ENCODE peak calls at places on chromosomes 3 and 15, in ten cellular contexts. V is AG10803, B is sigmoid colon, R is AG04449, F is WTC11, G is fibroblast of mammary gland, T is uterus, C is foreskin fibroblast, P is kidney epithelial cell, Y is stomach. M is an unnamed sample.
A peak's percentile ranks its signal among the peaks of the same experiment; 100 is the strongest.

GRCh38 chr3:64457811-64458210 is 230.0 kb downstream of the ADAMTS9 start:
- DNase-seq in V (no peak), B (no peak), R (no peak), F (no peak), G (no peak), T (no peak), C (no peak), P (no peak), Y (no peak), M (no peak)

GRCh38 chr3:39096775-39097174 is 10.7 kb downstream of the GORASP1 start:
- DNase-seq in V (peak; percentile 46), B (no peak), R (no peak), F (no peak), G (no peak), T (no peak), C (peak; percentile 50), P (no peak), Y (no peak), M (no peak)

GRCh38 chr15:42152196-42152920 is 4.1 kb downstream of the PLA2G4F start:
- DNase-seq in V (peak; percentile 25), B (no peak), R (no peak), F (no peak), G (no peak), T (no peak), C (peak; percentile 27), P (no peak), Y (peak; percentile 78), M (no peak)

GRCh38 chr3:31402118-31402517 is 130.6 kb upstream of the STT3B start:
- DNase-seq in V (no peak), B (no peak), R (no peak), F (no peak), G (peak; percentile 3), T (no peak), C (no peak), P (no peak), Y (no peak), M (no peak)

GRCh38 chr3:148697311-148698189 is at the start of gene AGTR1:
- DNase-seq in V (peak; percentile 21), B (peak; percentile 91), R (no peak), F (peak; percentile 79), G (peak; percentile 60), T (peak; percentile 54), C (peak; percentile 61), P (no peak), Y (peak; percentile 28), M (no peak)

GRCh38 chr3:99315896-99316295 is 322.5 kb upstream of the COL8A1 start:
- DNase-seq in V (no peak), B (no peak), R (no peak), F (no peak), G (peak; percentile 70), T (no peak), C (peak; percentile 40), P (no peak), Y (no peak), M (no peak)

GRCh38 chr15:42955518-42955917 is 34.9 kb upstream of the TTBK2 start:
- DNase-seq in V (peak; percentile 84), B (no peak), R (peak; percentile 47), F (no peak), G (peak; percentile 73), T (no peak), C (peak; percentile 75), P (no peak), Y (no peak), M (no peak)

GRCh38 chr3:50133283-50133615 is 21.9 kb upstream of the SEMA3F start:
- DNase-seq in V (no peak), B (no peak), R (no peak), F (no peak), G (no peak), T (no peak), C (no peak), P (no peak), Y (no peak), M (no peak)

GRCh38 chr3:34106379-34106778 is 307.9 kb downstream of the PDCD6IP start:
- DNase-seq in V (no peak), B (no peak), R (no peak), F (no peak), G (no peak), T (no peak), C (no peak), P (no peak), Y (no peak), M (no peak)

GRCh38 chr3:34109846-34110245 is 311.4 kb downstream of the PDCD6IP start:
- DNase-seq in V (no peak), B (no peak), R (no peak), F (no peak), G (no peak), T (no peak), C (no peak), P (no peak), Y (no peak), M (no peak)

GRCh38 chr3:34108976-34109375 is 310.5 kb downstream of the PDCD6IP start:
- DNase-seq in V (no peak), B (no peak), R (no peak), F (no peak), G (no peak), T (no peak), C (no peak), P (no peak), Y (no peak), M (no peak)

GRCh38 chr3:34107669-34108068 is 309.2 kb downstream of the PDCD6IP start:
- DNase-seq in V (no peak), B (no peak), R (no peak), F (no peak), G (no peak), T (no peak), C (no peak), P (no peak), Y (no peak), M (no peak)

DNA sequence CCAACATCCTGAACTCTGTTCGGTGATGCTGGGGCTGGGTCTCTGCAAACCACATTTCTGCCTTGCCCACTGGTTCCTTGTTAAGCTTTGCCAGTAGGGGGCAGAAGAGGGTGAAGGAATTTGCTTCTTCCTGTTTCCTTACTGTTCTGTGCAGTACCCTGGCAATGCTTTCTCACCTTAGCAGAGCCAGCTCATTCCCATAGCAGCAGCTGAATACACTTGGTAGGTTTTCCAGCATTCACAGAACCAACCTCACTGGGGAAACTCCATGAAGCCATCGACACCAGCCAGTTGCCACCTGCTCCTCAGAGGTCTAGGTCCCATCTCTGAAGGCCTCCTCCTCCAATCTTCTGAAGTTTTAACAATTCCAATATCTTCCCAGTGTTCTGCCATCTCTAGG is 308.4 kb downstream of the PDCD6IP start:
- DNase-seq in V (no peak), B (no peak), R (no peak), F (peak; percentile 61), G (no peak), T (no peak), C (no peak), P (no peak), Y (peak; percentile 43), M (no peak)
- TF ChIP-seq CTCF in V (peak; percentile 19), B (no peak), R (peak; percentile 50), F (peak; percentile 68), G (peak; percentile 40), T (peak; percentile 7), C (peak; percentile 10), P (peak; percentile 59), Y (no peak), M (peak; percentile 16)

GRCh38 chr15:78243491-78243941 is 9.2 kb upstream of the ACSBG1 start:
- DNase-seq in V (no peak), B (peak; percentile 79), R (no peak), F (peak; percentile 66), G (peak; percentile 22), T (no peak), C (no peak), P (no peak), Y (peak; percentile 73), M (no peak)

GRCh38 chr15:78243076-78243475 is 8.7 kb upstream of the ACSBG1 start:
- DNase-seq in V (no peak), B (peak; percentile 42), R (no peak), F (no peak), G (no peak), T (no peak), C (no peak), P (no peak), Y (no peak), M (no peak)

GRCh38 chr15:78244101-78244500 is 9.7 kb upstream of the ACSBG1 start:
- DNase-seq in V (no peak), B (peak; percentile 43), R (no peak), F (no peak), G (no peak), T (no peak), C (no peak), P (no peak), Y (peak; percentile 32), M (no peak)

GRCh38 chr15:78241017-78241416 is 6.7 kb upstream of the ACSBG1 start:
- DNase-seq in V (peak; percentile 64), B (peak; percentile 93), R (no peak), F (peak; percentile 95), G (peak; percentile 65), T (peak; percentile 88), C (peak; percentile 91), P (no peak), Y (peak; percentile 91), M (peak; percentile 32)

DNA sequence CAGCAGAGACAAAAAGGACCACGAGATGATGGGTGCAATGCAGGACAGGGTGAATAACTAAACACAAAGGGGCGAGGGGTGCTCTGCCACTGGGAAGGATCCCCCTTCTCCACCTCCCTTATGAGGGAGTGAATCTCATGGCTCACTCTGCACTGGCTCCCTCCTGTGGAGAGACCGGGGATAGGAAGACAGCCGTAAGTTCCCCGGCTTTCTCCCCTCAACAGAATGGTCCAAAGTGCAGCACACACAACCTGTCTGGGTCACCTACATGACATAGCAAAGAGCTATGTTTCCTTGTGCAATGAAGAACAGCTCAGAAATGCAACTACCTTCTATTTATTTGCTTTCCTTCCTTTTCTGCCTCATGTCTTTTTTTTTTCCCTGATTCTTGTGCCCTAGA is 7.8 kb upstream of the ACSBG1 start:
- DNase-seq in V (no peak), B (peak; percentile 36), R (no peak), F (peak; percentile 71), G (peak; percentile 7), T (no peak), C (peak; percentile 36), P (no peak), Y (no peak), M (no peak)
- TF ChIP-seq CTCF in V (peak; percentile 57), B (no peak), R (peak; percentile 61), F (peak; percentile 42), G (peak; percentile 52), T (no peak), C (peak; percentile 48), P (peak; percentile 35), Y (no peak), M (peak; percentile 41)

DNA sequence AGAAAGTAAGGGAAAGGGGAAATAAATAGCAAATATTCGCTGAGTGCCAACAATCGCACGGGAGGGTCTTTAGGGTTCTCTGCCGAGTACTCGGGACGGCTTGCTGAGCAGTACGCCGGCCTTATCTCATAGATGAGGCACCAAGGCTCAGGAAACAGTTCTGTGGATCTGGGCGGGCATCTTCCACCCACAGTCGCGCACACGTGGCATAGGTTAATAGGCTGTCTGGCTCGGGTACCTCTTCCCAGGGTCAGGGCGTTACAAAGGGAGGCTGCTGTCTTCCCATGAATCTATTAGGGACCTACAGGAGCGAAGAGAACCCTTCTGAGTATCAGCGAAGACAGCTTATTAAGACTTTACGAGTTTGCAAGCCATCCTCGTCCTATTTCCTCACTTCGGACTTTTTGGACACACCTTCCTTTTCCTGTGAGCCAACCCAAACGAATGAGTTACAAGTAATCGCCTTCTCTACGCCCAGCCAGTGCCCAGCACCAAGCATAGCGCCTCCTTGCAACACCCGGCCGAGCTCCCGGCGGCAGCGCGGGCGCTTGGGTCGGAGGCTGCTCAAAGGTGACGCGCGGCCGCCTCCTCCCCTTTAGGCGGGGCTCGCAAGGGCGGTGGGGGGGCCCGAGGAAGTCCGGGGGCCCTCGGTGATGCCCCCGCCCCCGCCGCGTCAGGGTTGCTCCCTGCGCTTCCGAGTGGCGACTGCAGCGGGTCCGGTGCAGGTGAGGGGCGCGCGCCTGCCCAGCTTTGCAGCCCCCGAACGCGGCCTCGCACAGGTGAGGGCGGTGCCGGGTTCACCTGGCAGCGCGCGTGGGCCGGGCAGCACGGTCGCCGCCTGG is at the start of gene MCTP2:
- DNase-seq in V (peak; percentile 66), B (peak; percentile 78), R (peak; percentile 50), F (peak; percentile 83), G (peak; percentile 60), T (peak; percentile 65), C (peak; percentile 62), P (peak; percentile 68), Y (peak; percentile 89), M (no peak)
- TF ChIP-seq CTCF in V (peak; percentile 17), B (no peak), R (peak; percentile 36), F (no peak), G (no peak), T (no peak), C (no peak), P (peak; percentile 28), Y (no peak), M (peak; percentile 12)

GRCh38 chr3:25781145-25781757 is 2.0 kb downstream of the NGLY1 start:
- DNase-seq in V (no peak), B (no peak), R (no peak), F (no peak), G (no peak), T (no peak), C (no peak), P (no peak), Y (no peak), M (no peak)

GRCh38 chr3:25782636-25782937 is 656 bp downstream of the NGLY1 start:
- DNase-seq in V (no peak), B (no peak), R (no peak), F (no peak), G (no peak), T (no peak), C (no peak), P (no peak), Y (no peak), M (no peak)

GRCh38 chr3:25781758-25782594 is 1.3 kb downstream of the NGLY1 start:
- DNase-seq in V (no peak), B (no peak), R (no peak), F (no peak), G (no peak), T (no peak), C (no peak), P (no peak), Y (no peak), M (no peak)

GRCh38 chr3:25783661-25784512 is 644 bp upstream of the NGLY1 start:
- DNase-seq in V (peak; percentile 25), B (peak; percentile 76), R (no peak), F (peak; percentile 77), G (peak; percentile 71), T (no peak), C (peak; percentile 53), P (no peak), Y (peak; percentile 57), M (no peak)

GRCh38 chr3:25782938-25783660 is at the start of gene NGLY1:
- DNase-seq in V (peak; percentile 81), B (peak; percentile 91), R (no peak), F (peak; percentile 81), G (peak; percentile 67), T (peak; percentile 82), C (peak; percentile 94), P (peak; percentile 31), Y (peak; percentile 89), M (no peak)
- TF ChIP-seq CTCF in V (no peak), B (no peak), R (peak; percentile 4), F (no peak), G (no peak), T (peak; percentile 46), C (no peak), P (no peak), Y (no peak), M (no peak)